ENCODE peak calls at places on chromosome 10, in eight cellular contexts. U is psoas muscle; G is testis; S is GM20000; T is EL; L is stimulated activated naive CD4-positive, alpha-beta T cell; E is NCI-H748 treated with DMSO at 0.1 percent for 48 hours; F is GF-D8. I is an unnamed sample.

GRCh38 chr10:116891208-116891607 is 41.9 kb downstream of the ENO4 start:
- DNase-seq in U (no peak), G (no peak), S (no peak), T (peak), L (no peak), E (peak), F (no peak), I (peak)

GRCh38 chr10:123109466-123109865 is 26.3 kb upstream of the HMX3 start:
- DNase-seq in U (no peak), G (no peak), S (no peak), T (no peak), L (no peak), E (no peak), F (no peak), I (no peak)

GRCh38 chr10:12835709-12836108 is 165.8 kb downstream of the CCDC3 start:
- DNase-seq in U (no peak), G (no peak), S (no peak), T (peak), L (no peak), E (no peak), F (no peak), I (peak)

GRCh38 chr10:73639286-73639685 is 2.0 kb downstream of the MYOZ1 start:
- DNase-seq in U (no peak), G (no peak), S (no peak), T (no peak), L (no peak), E (no peak), F (no peak), I (no peak)

GRCh38 chr10:131907679-131908078 is 6.9 kb downstream of the PPP2R2D start:
- DNase-seq in U (no peak), G (no peak), S (no peak), T (no peak), L (no peak), E (no peak), F (no peak), I (no peak)

GRCh38 chr10:73060738-73061635 is 35.7 kb downstream of the P4HA1 start:
- DNase-seq in U (no peak), G (no peak), S (peak), T (peak), L (no peak), E (peak), F (peak), I (no peak)

GRCh38 chr10:23158370-23158769 is 33.7 kb upstream of the PTF1A start:
- DNase-seq in U (no peak), G (peak), S (peak), T (peak), L (peak), E (peak), F (no peak), I (peak)

GRCh38 chr10:129513312-129513711 is 46.3 kb downstream of the MGMT start:
- DNase-seq in U (no peak), G (no peak), S (no peak), T (no peak), L (no peak), E (no peak), F (no peak), I (no peak)

GRCh38 chr10:43076876-43077420 is at the start of gene RET:
- DNase-seq in U (peak), G (peak), S (peak), T (peak), L (no peak), E (no peak), F (no peak), I (peak)

GRCh38 chr10:125158528-125159485 is 1.6 kb downstream of the CTBP2 start:
- DNase-seq in U (peak), G (peak), S (peak), T (peak), L (no peak), E (no peak), F (peak), I (peak)

GRCh38 chr10:79930267-79930666 is 18.6 kb downstream of the SFTPD start:
- DNase-seq in U (no peak), G (no peak), S (no peak), T (no peak), L (no peak), E (no peak), F (no peak), I (no peak)

GRCh38 chr10:104317195-104318095 is 20.8 kb downstream of the ITPRIP start:
- DNase-seq in U (peak), G (peak), S (no peak), T (peak), L (no peak), E (no peak), F (no peak), I (peak)

GRCh38 chr10:785539-786214 is 96.2 kb upstream of the DIP2C start:
- DNase-seq in U (peak), G (no peak), S (peak), T (no peak), L (no peak), E (no peak), F (no peak), I (no peak)

GRCh38 chr10:114623661-114624294 is 34.3 kb downstream of the ABLIM1 start:
- DNase-seq in U (no peak), G (no peak), S (no peak), T (peak), L (no peak), E (peak), F (no peak), I (peak)

I was measured in MG63.